ENCODE peak calls at places on chromosomes 5 and 9, in eight cellular contexts. B is pancreas; M is PC-9; U is heart right ventricle; T is vagina; E is OCI-LY7; H is colonic mucosa; J is effector memory CD4-positive, alpha-beta T cell. F is an unnamed sample.

GRCh38 chr9:75699017-75699416 is 191.5 kb upstream of the PCSK5 start:
- DNase-seq in U (no peak), J (no peak), H (no peak), M (no peak), E (no peak), T (no peak), B (no peak), F (no peak)

GRCh38 chr5:106292654-106293053 is 1378.1 kb downstream of the EFNA5 start:
- DNase-seq in M (no peak), B (no peak), T (no peak), H (no peak), J (no peak), U (no peak), E (no peak), F (no peak)

GRCh38 chr5:100904259-100904822 is 1.3 kb upstream of the ST8SIA4 start:
- DNase-seq in U (no peak), J (peak; percentile 47), E (peak; percentile 68), B (no peak), T (peak; percentile 81), H (peak; percentile 24), M (no peak), F (peak; percentile 39)

GRCh38 chr9:114507726-114508125 is 2.5 kb upstream of the WHRN start:
- DNase-seq in H (no peak), J (no peak), M (peak; percentile 44), E (peak; percentile 64), U (no peak), T (no peak), B (no peak), F (peak; percentile 41)

GRCh38 chr9:26744362-26744965 is 148.1 kb downstream of the CAAP1 start:
- DNase-seq in H (no peak), J (no peak), U (no peak), T (no peak), B (no peak), M (no peak), E (peak; percentile 45), F (no peak)

GRCh38 chr5:38809388-38810359 is 36.1 kb upstream of the OSMR start:
- DNase-seq in B (peak; percentile 82), H (peak; percentile 70), M (no peak), U (peak; percentile 76), T (no peak), J (peak; percentile 7), E (peak; percentile 51), F (peak; percentile 4)

GRCh38 chr5:125134216-125135081 is 388.0 kb upstream of the ZNF608 start:
- DNase-seq in U (no peak), H (no peak), M (no peak), E (no peak), T (no peak), B (no peak), J (no peak), F (no peak)

GRCh38 chr9:68678430-68678829 is 26.6 kb upstream of the PIP5K1B start:
- DNase-seq in B (no peak), T (no peak), J (no peak), U (no peak), E (peak; percentile 84), M (no peak), H (no peak), F (no peak)

GRCh38 chr5:156367602-156368001 is 40.6 kb downstream of the SGCD start:
- DNase-seq in M (no peak), B (no peak), E (no peak), U (no peak), J (no peak), H (no peak), T (no peak), F (no peak)

GRCh38 chr9:95506438-95506691 is 10.4 kb downstream of the PTCH1 start:
- DNase-seq in T (no peak), B (peak; percentile 69), H (peak; percentile 45), J (no peak), M (no peak), E (peak; percentile 71), U (no peak), F (peak; percentile 50)

GRCh38 chr5:78644129-78644528 is 4.4 kb downstream of the LHFPL2 start:
- DNase-seq in T (no peak), E (no peak), H (no peak), U (no peak), J (no peak), B (no peak), M (no peak), F (no peak)

GRCh38 chr5:154868702-154869101 is 10.3 kb downstream of the CNOT8 start:
- DNase-seq in E (peak; percentile 7), U (no peak), H (no peak), B (no peak), J (no peak), M (no peak), T (no peak), F (no peak)

GRCh38 chr9:89362647-89363310 is 44.5 kb downstream of the SECISBP2 start:
- DNase-seq in J (no peak), M (no peak), T (no peak), U (no peak), H (no peak), B (peak; percentile 28), E (no peak), F (no peak)

GRCh38 chr9:94002316-94003140 is 47.4 kb upstream of the BARX1 start:
- DNase-seq in H (peak; percentile 29), U (no peak), M (no peak), T (no peak), E (peak; percentile 62), J (no peak), B (no peak), F (no peak)

GRCh38 chr5:56175465-56175864 is 57.7 kb downstream of the ANKRD55 start:
- DNase-seq in E (no peak), T (no peak), B (no peak), U (no peak), M (peak; percentile 57), H (no peak), J (no peak), F (no peak)

GRCh38 chr5:139019880-139020279 is 144.7 kb upstream of the LRRTM2 start:
- DNase-seq in M (no peak), E (no peak), B (no peak), H (no peak), T (peak; percentile 69), J (no peak), U (no peak), F (no peak)

GRCh38 chr9:36029765-36030528 is 6.8 kb upstream of the RECK start:
- DNase-seq in E (no peak), T (no peak), M (peak; percentile 87), H (no peak), U (no peak), B (no peak), J (no peak), F (no peak)

GRCh38 chr5:175821790-175822211 is 49.6 kb upstream of the CPLX2 start:
- DNase-seq in E (no peak), T (no peak), M (peak; percentile 90), U (no peak), H (no peak), B (no peak), J (no peak), F (no peak)

DNA sequence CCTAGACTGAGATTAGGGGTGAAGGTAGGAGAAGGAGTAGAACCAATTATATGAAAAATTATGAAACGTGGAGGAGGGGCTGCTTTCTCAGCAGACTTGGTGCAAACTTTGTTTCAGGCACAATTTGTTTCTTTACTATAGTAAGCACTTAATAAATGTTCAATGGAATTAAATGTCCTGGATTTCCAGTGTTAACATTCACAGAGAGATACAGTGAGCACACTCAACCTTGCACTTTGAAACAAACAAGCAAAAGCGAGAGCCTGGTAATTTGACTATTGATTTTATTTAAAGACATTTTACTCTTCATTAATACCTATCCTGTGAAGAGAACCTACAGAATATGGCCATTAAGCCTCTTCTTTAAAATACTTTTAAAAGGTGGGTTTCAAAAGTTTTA is 933 bp downstream of the LECT2 start:
- DNase-seq in H (no peak), M (no peak), T (no peak), E (no peak), U (no peak), B (no peak), J (no peak), F (no peak)
- H3K4me3 ChIP-seq in H (no peak overlapping the region), M (no peak overlapping the region), T (no peak overlapping the region), E (no peak overlapping the region), U (no peak overlapping the region), B (no peak overlapping the region), J (no peak overlapping the region), F (no peak overlapping the region)

GRCh38 chr9:134476256-134476941 is 150.1 kb downstream of the RXRA start:
- DNase-seq in E (no peak), M (peak; percentile 26), B (no peak), H (no peak), J (no peak), U (no peak), T (no peak), F (no peak)
- H3K27ac ChIP-seq in E (no peak overlapping the region), M (no peak overlapping the region), B (no peak overlapping the region), H (no peak overlapping the region), J (no peak overlapping the region), U (no peak overlapping the region), T (peak overlapping the region; percentile 78), F (no peak overlapping the region)

DNA sequence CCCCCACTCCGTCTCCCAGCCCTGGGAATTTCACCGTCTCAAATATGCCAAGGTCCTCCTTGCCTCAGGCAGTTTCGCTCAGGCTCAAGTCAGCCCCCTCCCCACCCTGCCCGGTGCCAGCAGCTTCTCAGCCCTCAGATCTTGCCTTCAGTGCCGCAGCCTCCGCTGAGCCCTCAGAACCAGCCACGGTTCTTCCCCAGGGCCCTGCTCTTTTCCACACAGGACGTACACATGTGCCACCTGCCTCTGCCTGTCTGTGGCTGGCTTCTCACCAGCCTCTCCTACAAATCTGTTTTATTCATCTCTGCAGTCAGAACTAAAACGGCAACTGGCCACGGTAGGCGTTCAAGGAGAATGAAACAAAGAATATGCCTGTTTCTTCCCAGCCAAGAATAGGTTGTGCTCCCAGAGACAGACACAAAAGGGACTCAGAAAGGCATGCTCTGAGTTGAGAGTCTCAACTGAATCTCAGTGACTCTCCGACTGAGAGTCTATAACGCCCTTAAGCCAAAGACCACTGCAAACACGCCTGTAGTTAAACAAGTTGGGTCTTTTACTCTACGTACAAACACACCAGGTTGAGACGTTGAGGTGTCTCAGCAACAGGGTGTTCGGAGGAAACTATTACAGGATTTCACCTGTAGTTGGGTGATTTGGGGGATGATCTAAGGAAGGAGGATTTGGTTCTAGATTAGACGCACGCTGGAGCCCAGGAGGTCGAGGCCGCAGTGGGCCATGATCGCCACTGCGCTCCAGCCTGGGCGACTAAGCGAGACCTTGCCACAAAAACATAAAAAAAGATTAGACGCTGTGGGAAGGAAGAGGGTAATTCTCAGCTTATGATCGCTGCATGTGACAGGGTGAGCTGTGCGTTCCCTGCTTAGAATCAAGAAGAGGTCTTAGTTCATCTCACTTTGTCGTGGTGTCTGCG is 10.5 kb upstream of the GRIN1 start:
- DNase-seq in U (no peak), H (no peak), M (no peak), T (no peak), J (no peak), B (no peak), E (peak; percentile 65), F (no peak)
- H3K4me3 ChIP-seq in U (peak overlapping the region; percentile 65), H (peak overlapping the region; percentile 66), M (peak overlapping the region; percentile 86), T (peak overlapping the region; percentile 61), J (peak overlapping the region; percentile 60), B (peak overlapping the region; percentile 70), E (peak overlapping the region; percentile 94), F (peak overlapping the region; percentile 78)

DNA sequence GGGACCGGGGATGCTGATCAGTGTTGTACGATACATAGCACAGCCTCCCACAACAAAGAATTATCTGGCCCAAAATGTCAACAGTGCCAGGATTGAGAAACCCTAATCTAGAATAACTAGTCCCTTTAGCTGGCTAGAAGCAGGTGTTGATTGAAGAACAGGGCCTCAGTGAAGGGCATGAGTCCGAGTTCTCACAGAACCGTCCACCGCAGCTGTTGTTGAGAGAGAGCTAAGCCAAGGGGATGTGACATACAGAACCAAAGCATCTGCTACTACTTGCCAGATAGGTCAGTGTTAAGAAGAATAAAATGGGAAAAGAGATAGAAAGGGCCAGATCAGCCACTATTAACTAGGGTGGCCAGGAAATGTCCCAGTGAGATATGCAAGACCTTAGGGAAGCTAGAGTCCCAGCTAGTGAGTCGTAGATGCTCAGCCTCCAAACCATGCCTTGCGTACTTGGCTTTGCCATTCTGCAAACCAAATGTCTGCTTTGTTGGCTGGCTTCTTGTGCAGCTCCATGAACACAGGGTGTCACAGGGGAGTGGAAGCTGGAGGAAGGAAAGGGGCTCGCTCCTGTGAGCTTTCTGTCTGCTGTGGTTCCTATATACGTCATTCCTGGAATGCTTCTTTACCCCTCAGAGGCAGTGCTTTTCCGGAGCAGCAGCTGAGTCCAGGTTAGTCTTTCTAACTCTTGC is 68.9 kb downstream of the FBXO38 start:
- DNase-seq in T (no peak), E (no peak), J (no peak), B (no peak), H (no peak), U (peak; percentile 39), M (no peak), F (no peak)
- H3K27ac ChIP-seq in T (no peak overlapping the region), E (no peak overlapping the region), J (no peak overlapping the region), B (no peak overlapping the region), H (no peak overlapping the region), U (peak overlapping the region; percentile 68), M (no peak overlapping the region), F (no peak overlapping the region)

F was measured in CD8-positive, alpha-beta memory T cell.